ENCODE peak calls at places on chromosomes 4 and X, in seven cellular contexts. N is endothelial cell, O is memory B cell, C is lower leg skin, Q is psoas muscle, M is AML-193, K is endothelial cell of umbilical vein. L is an unnamed sample.

GRCh38 chr4:185999207-185999606 is 69.7 kb upstream of the TLR3 start:
- DNase-seq in M (no peak), Q (no peak), N (no peak), C (no peak), O (no peak), K (no peak), L (no peak)

GRCh38 chr4:14178421-14178820 is 550.9 kb upstream of the BOD1L1 start:
- DNase-seq in M (peak), Q (no peak), C (no peak), K (peak), N (no peak), O (peak), L (no peak)

GRCh38 chrX:97119474-97120109 is 235.9 kb downstream of the RPA4 start:
- DNase-seq in M (no peak), N (no peak), O (no peak), Q (no peak), K (no peak), C (no peak), L (no peak)

GRCh38 chr4:6730603-6731300 is 14.8 kb downstream of the BLOC1S4 start:
- DNase-seq in M (no peak), C (no peak), K (no peak), Q (no peak), O (no peak), N (no peak), L (no peak)

GRCh38 chrX:155997436-155997835 is at the start of gene IL9R:
- DNase-seq in O (no peak), C (no peak), M (no peak), Q (no peak), K (no peak), N (no peak), L (no peak)

GRCh38 chr4:48112017-48112667 is 21.9 kb downstream of the TXK start:
- DNase-seq in Q (no peak), N (no peak), M (no peak), K (no peak), C (no peak), O (no peak), L (no peak)

GRCh38 chr4:149911995-149912394 is 96.4 kb upstream of the IQCM start:
- DNase-seq in N (no peak), C (no peak), O (no peak), Q (no peak), K (peak), M (no peak), L (no peak)

GRCh38 chr4:76640252-76640925 is 205.4 kb downstream of the SHROOM3 start:
- DNase-seq in C (peak), O (no peak), K (no peak), M (no peak), N (no peak), Q (no peak), L (no peak)

GRCh38 chrX:13827693-13828092 is 10.8 kb upstream of the GPM6B start:
- DNase-seq in M (no peak), N (no peak), O (no peak), Q (no peak), K (no peak), C (no peak), L (no peak)